ENCODE peak calls at places on chromosome 5, in four cellular contexts. D is mesenchymal stem cell, G is IMR-90, T is H9. S is an unnamed sample.

GRCh38 chr5:117177302-117177701 is 602.7 kb upstream of the SEMA6A start:
- DNase-seq in D (no peak), G (no peak), T (no peak), S (no peak)

GRCh38 chr5:42990892-42991291 is 49.2 kb downstream of the ANXA2R start:
- DNase-seq in D (no peak), G (no peak), T (no peak), S (no peak)

GRCh38 chr5:74187757-74188156 is 452.8 kb downstream of the ENC1 start:
- DNase-seq in D (no peak), G (no peak), T (peak), S (peak)

GRCh38 chr5:180168758-180169157 is 40.3 kb downstream of the RASGEF1C start:
- DNase-seq in D (no peak), G (no peak), T (no peak), S (no peak)

GRCh38 chr5:35214051-35214450 is 16.2 kb downstream of the PRLR start:
- DNase-seq in D (no peak), G (no peak), T (no peak), S (no peak)

GRCh38 chr5:37090781-37091180 is 158.4 kb downstream of the CPLANE1 start:
- DNase-seq in D (peak), G (peak), T (no peak), S (no peak)

GRCh38 chr5:34571380-34572041 is 84.6 kb upstream of the RAI14 start:
- DNase-seq in D (peak), G (peak), T (no peak), S (peak)

GRCh38 chr5:11477786-11478185 is 426.5 kb downstream of the CTNND2 start:
- DNase-seq in D (no peak), G (no peak), T (no peak), S (no peak)

GRCh38 chr5:33794550-33795300 is 97.1 kb downstream of the ADAMTS12 start:
- DNase-seq in D (peak), G (peak), T (no peak), S (no peak)

GRCh38 chr5:82387819-82388166 is 109.6 kb upstream of the RPS23 start:
- DNase-seq in D (no peak), G (no peak), T (no peak), S (no peak)

GRCh38 chr5:4579679-4580078 is 560.5 kb upstream of the ADAMTS16 start:
- DNase-seq in D (no peak), G (no peak), T (no peak), S (peak)

GRCh38 chr5:168291961-168292782 is 727 bp downstream of the WWC1 start:
- DNase-seq in D (peak), G (peak), T (peak), S (peak)

GRCh38 chr5:36300181-36300926 is 1.3 kb downstream of the RANBP3L start:
- DNase-seq in D (peak), G (peak), T (no peak), S (no peak)

GRCh38 chr5:159507661-159508060 is 177.4 kb upstream of the IL12B start:
- DNase-seq in D (no peak), G (no peak), T (no peak), S (no peak)

GRCh38 chr5:98769006-98769255 is 4.5 kb upstream of the RGMB start:
- DNase-seq in D (no peak), G (no peak), T (no peak), S (no peak)

GRCh38 chr5:76380346-76381074 is 22.6 kb upstream of the IQGAP2 start:
- DNase-seq in D (no peak), G (no peak), T (no peak), S (no peak)

GRCh38 chr5:124806857-124807196 is 60.4 kb upstream of the ZNF608 start:
- DNase-seq in D (no peak), G (no peak), T (no peak), S (no peak)
- H2BK5ac ChIP-seq in D (no peak), G (no peak), T (no peak), S (no peak)

GRCh38 chr5:138338411-138339085 is 482 bp downstream of the FAM53C start:
- DNase-seq in D (peak), G (no peak), T (no peak), S (peak)
- H2BK120ac ChIP-seq in D (peak), G (no peak), T (no peak), S (no peak)

DNA sequence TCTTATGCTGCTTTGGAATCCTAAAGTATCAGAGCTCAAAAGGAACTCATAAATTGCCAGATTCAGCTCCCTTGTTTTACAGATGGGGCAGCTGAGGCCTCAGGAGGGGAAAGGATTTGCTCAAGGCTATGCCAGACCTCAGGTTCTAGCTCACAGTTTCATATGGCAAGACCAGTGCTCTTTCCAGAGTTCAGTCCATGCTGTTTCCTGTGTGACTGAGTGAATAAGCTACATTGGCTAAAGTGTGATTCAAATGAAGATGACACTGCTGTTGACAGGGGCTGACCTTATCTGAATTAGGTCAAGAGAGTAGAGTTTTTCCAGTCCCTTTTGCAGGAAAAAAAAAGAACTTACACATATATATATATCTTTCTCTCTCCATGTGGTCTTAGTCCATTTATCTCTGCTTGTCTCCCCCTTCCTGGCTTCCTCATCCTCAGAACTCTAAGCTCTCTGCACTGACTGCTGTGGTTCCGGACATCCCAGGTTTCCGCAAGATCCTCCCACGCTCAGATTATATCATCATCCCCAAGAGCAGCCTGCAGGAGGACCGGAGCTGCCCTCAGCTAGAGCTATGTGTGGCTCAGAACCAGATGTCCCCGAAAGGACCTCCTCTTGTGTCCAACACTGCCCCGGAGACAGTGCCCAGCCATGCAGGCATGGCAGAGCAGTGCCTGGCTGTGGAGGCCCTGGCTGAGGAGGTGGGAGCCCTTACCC is 9.3 kb downstream of the HMGXB3 start:
- DNase-seq in D (peak), G (no peak), T (no peak), S (no peak)
- H3K18ac ChIP-seq in D (no peak), G (no peak), T (no peak), S (no peak)

GRCh38 chr5:51156838-51157237 is 226.4 kb upstream of the ISL1 start:
- DNase-seq in D (no peak), G (no peak), T (peak), S (peak)
- H2BK5ac ChIP-seq in D (no peak), G (no peak), T (no peak), S (no peak)

GRCh38 chr5:123512631-123513461 is 869 bp downstream of the CSNK1G3 start:
- DNase-seq in D (peak), G (peak), T (peak), S (peak)
- H2BK120ac ChIP-seq in D (peak), G (peak), T (no peak), S (peak)